ENCODE peak calls at places on chromosomes 4 and X, in four cellular contexts. N is ascending aorta, E is breast epithelium, V is B cell. W is an unnamed sample.

GRCh38 chrX:39258331-39258730 is 457.1 kb downstream of the MID1IP1 start:
- DNase-seq in N (no peak), E (no peak), V (no peak), W (no peak)

GRCh38 chr4:41334182-41334581 is 77.5 kb downstream of the UCHL1 start:
- DNase-seq in N (no peak), E (no peak), V (no peak), W (no peak)

GRCh38 chrX:124984140-124984813 is 335.4 kb upstream of the TEX13C start:
- DNase-seq in N (no peak), E (no peak), V (no peak), W (no peak)

GRCh38 chrX:48508400-48509244 is at the start of gene PORCN:
- DNase-seq in N (peak), E (peak), V (peak), W (peak)

GRCh38 chrX:55663584-55663983 is 40.4 kb downstream of the FOXR2 start:
- DNase-seq in N (no peak), E (no peak), V (no peak), W (no peak)

GRCh38 chr4:14375816-14376215 is 626.5 kb upstream of the CPEB2 start:
- DNase-seq in N (no peak), E (no peak), V (no peak), W (no peak)

GRCh38 chrX:39982927-39983326 is 114.8 kb downstream of the BCOR start:
- DNase-seq in N (no peak), E (no peak), V (no peak), W (no peak)

GRCh38 chr4:61406677-61407076 is 206.6 kb downstream of the ADGRL3 start:
- DNase-seq in N (no peak), E (no peak), V (no peak), W (no peak)

GRCh38 chr4:169059294-169060201 is 49.5 kb upstream of the CBR4 start:
- DNase-seq in N (no peak), E (no peak), V (no peak), W (no peak)

GRCh38 chr4:13903061-13903460 is 275.5 kb upstream of the BOD1L1 start:
- DNase-seq in N (no peak), E (no peak), V (no peak), W (no peak)

GRCh38 chr4:17489123-17489522 is 22.8 kb downstream of the QDPR start:
- DNase-seq in N (no peak), E (no peak), V (no peak), W (no peak)

GRCh38 chr4:159410076-159410777 is 307.3 kb downstream of the RAPGEF2 start:
- DNase-seq in N (no peak), E (no peak), V (no peak), W (no peak)

GRCh38 chr4:51840791-51841190 is 2.2 kb upstream of the DCUN1D4 start:
- DNase-seq in N (no peak), E (no peak), V (no peak), W (no peak)

GRCh38 chr4:44446801-44447562 is 1.6 kb downstream of the KCTD8 start:
- DNase-seq in N (no peak), E (peak), V (no peak), W (peak)

GRCh38 chr4:145523117-145523516 is 41.5 kb downstream of the SMAD1 start:
- DNase-seq in N (no peak), E (no peak), V (no peak), W (no peak)

GRCh38 chrX:130339408-130340222 is at the start of gene SLC25A14:
- DNase-seq in N (no peak), E (peak), V (peak), W (peak)

GRCh38 chr4:116752027-116752426 is 333.3 kb downstream of the TRAM1L1 start:
- DNase-seq in N (no peak), E (no peak), V (no peak), W (no peak)

GRCh38 chrX:113384628-113385027 is 544.0 kb upstream of the AMOT start:
- DNase-seq in N (no peak), E (no peak), V (no peak), W (no peak)

DNA sequence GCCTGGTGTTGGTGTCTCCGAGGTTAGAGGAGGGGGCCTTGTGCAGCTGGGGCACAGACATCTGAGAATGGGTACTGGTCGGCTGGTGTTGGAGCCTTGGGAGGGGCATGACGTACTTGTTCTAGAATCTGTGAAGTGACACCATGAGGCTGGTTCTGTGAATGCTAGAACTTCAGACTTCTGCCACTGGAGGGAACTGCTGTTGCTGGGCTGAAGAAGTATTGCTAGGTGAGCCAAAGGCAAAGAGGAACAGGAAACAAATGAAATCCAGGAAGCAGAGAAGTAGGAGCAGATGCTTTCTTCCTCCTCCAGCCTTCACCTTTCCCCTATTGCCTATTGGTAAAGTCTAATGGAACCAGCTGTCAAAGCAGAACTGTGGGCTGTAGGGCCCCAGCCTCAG is 120.9 kb upstream of the DDIT4L start:
- DNase-seq in N (no peak), E (no peak), V (no peak), W (no peak)
- TF ChIP-seq CTCF in N (no peak), E (no peak), V (no peak), W (no peak)

GRCh38 chrX:12421918-12422317 is 283.6 kb downstream of the FRMPD4 start:
- DNase-seq in N (no peak), E (no peak), V (no peak), W (no peak)
- TF ChIP-seq CTCF in N (no peak), E (no peak), V (no peak), W (no peak)

GRCh38 chr4:140720387-140721087 is 35.6 kb downstream of the TBC1D9 start:
- DNase-seq in N (no peak), E (no peak), V (no peak), W (no peak)

GRCh38 chr4:140717313-140717712 is 38.9 kb downstream of the TBC1D9 start:
- DNase-seq in N (no peak), E (no peak), V (no peak), W (no peak)

GRCh38 chr4:140718240-140718639 is 37.9 kb downstream of the TBC1D9 start:
- DNase-seq in N (no peak), E (no peak), V (no peak), W (no peak)

GRCh38 chr4:140719693-140720092 is 36.5 kb downstream of the TBC1D9 start:
- DNase-seq in N (no peak), E (no peak), V (peak), W (no peak)

GRCh38 chr4:140719022-140719421 is 37.2 kb downstream of the TBC1D9 start:
- DNase-seq in N (no peak), E (no peak), V (no peak), W (no peak)
- TF ChIP-seq CTCF in N (no peak), E (no peak), V (no peak), W (no peak)

DNA sequence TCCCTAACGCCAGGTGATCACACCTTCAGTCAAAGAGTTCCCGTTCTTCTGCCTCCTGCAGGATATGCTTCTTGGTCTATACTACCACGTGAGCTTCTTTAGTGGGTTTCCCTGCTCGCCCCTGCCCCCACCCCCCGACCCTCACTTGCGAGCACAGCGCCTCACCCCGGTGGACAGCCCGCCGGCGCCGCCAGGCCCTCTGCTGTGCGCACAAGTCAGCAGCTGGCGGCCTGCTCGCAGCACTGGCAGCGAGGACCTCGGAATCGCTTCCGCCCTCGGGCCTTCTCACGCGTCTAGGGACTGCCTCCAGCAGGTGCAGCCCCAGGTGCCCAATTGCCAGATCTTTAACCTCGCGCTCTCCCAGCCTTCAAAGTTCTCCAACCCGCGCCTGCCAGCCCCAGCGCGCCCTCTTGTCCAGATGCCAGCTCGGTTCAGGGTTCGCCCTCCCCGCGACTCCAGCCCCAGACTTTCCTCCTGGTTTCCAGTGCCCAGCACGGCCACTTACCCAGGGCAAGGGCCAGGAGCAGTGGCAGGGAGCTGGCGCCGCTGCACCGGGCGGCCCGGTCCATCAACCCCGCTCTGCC is 474 bp downstream of the BTC start:
- DNase-seq in N (no peak), E (peak), V (no peak), W (peak)
- TF ChIP-seq CTCF in N (peak), E (no peak), V (no peak), W (no peak)

GRCh38 chrX:8005678-8006347 is 78.6 kb upstream of the PNPLA4 start:
- DNase-seq in N (no peak), E (no peak), V (no peak), W (no peak)

GRCh38 chrX:8010105-8010504 is 82.9 kb upstream of the PNPLA4 start:
- DNase-seq in N (no peak), E (no peak), V (no peak), W (no peak)
- TF ChIP-seq CTCF in N (no peak), E (no peak), V (no peak), W (no peak)

GRCh38 chr4:28686618-28687017 is 1826.0 kb downstream of the STIM2 start:
- DNase-seq in N (no peak), E (no peak), V (no peak), W (no peak)
- TF ChIP-seq CTCF in N (no peak), E (no peak), V (no peak), W (peak)

W was measured in GM13976.